ENCODE peak calls at places on chromosomes 1 and 21, in five cellular contexts. B is sigmoid colon, E is endothelial cell of umbilical vein, F is breast epithelium, K is GM12891. G is an unnamed sample.

GRCh38 chr1:29210278-29211085 is 20.3 kb downstream of the MECR start:
- DNase-seq in B (no peak), F (no peak), E (peak), K (no peak), G (no peak)

GRCh38 chr1:4178501-4178900 is 278.4 kb upstream of the C1orf174 start:
- DNase-seq in E (no peak), B (no peak), F (no peak), K (no peak), G (no peak)

GRCh38 chr1:19676438-19676922 is 11.8 kb downstream of the HTR6 start:
- DNase-seq in K (peak), E (peak), F (no peak), B (peak), G (no peak)

GRCh38 chr1:217881607-217882332 is 250.6 kb downstream of the SPATA17 start:
- DNase-seq in F (no peak), K (no peak), E (no peak), B (no peak), G (no peak)

GRCh38 chr1:201190624-201191051 is at the start of gene IGFN1:
- DNase-seq in B (no peak), K (no peak), F (no peak), E (no peak), G (no peak)

GRCh38 chr1:29962831-29963247 is 726.5 kb downstream of the PTPRU start:
- DNase-seq in B (peak), F (no peak), E (no peak), K (no peak), G (no peak)

GRCh38 chr1:96688737-96689136 is 32.8 kb upstream of the PTBP2 start:
- DNase-seq in B (no peak), K (no peak), F (no peak), E (no peak), G (no peak)

GRCh38 chr1:222009105-222009730 is 267.3 kb upstream of the DUSP10 start:
- DNase-seq in F (no peak), K (no peak), B (no peak), E (peak), G (no peak)

GRCh38 chr1:24983006-24983680 is 53.1 kb upstream of the RUNX3 start:
- DNase-seq in K (no peak), E (no peak), F (no peak), B (no peak), G (no peak)

GRCh38 chr1:61960999-61961398 is 218.7 kb downstream of the PATJ start:
- DNase-seq in B (no peak), K (no peak), E (no peak), F (no peak), G (no peak)

GRCh38 chr1:43786201-43786958 is 79.0 kb downstream of the ST3GAL3 start:
- DNase-seq in K (no peak), B (peak), F (no peak), E (peak), G (no peak)

GRCh38 chr1:24878775-24879742 is 51.0 kb downstream of the RUNX3 start:
- DNase-seq in K (no peak), B (peak), F (no peak), E (no peak), G (no peak)

DNA sequence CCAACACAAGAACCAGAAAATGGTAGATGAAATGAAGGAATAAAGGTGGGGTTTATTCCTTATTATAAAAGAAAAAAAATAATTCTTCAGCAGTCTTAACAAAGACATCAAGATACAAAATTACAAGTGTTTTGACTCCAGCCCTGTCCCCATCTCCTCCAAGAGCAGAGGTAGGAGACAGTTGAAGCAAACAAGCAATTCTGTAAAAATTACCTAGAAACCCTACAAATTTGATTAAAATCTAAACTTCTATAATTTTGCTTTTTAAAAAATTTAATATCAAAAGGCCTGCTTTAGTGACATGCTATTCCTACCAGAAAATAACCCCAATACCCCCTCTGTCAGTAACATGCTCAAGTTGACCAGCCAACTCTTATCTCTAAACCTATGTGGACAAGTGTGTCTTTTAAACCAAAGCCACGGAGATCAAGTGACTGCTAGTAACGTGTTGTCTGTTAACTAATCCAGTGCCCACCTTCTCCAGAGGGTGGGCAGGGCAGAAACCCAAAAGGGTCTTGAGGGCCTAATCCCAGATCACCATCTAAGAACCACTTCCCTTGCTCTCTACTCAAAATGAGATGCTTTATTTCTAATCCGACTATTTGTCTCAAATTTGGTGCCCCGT is 8.4 kb downstream of the GLUL start:
- DNase-seq in F (no peak), B (no peak), K (no peak), E (no peak), G (no peak)
- TF ChIP-seq POLR2A in F (no peak), B (no peak), K (no peak), E (no peak), G (no peak)

DNA sequence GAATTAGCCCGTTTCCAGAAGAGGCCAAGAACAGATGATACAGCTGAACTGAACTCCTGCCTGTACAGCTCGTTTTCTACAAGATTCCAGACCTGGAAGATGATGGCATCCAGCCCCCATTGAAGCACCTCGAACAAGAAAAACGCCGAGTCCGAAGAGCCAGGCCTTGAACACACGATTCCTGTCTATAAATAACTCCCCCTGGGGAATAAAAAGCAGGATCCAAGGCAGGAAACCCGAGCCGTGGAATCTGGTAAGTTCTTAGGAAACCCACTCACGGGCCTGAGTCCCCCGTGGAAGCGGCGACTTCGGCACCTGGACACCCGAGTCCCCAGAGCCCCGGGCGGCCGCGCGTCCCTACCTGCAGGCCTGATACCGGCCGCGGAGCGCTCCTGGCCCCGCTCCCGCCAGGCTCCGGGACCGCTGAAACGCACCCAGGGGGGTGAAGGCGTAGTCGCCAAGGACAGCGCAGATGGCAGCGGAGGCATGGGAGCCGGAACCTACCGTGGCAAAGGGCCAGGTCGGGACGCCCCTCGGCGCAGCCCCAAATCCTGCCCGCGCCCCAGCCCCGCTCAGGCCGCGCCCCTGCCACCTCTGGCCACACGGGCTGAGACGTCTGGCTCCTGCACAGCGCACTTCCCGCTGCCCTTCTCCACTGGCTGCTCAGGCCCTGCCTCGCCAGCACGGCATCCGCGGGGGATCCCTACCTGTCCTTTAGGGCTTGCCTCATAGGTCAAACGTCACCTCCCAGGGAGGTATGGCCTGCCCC is 14.0 kb upstream of the HLCS start:
- DNase-seq in E (peak), B (no peak), K (no peak), F (peak), G (no peak)
- TF ChIP-seq POLR2A in E (no peak), B (no peak), K (no peak), F (no peak), G (no peak)

DNA sequence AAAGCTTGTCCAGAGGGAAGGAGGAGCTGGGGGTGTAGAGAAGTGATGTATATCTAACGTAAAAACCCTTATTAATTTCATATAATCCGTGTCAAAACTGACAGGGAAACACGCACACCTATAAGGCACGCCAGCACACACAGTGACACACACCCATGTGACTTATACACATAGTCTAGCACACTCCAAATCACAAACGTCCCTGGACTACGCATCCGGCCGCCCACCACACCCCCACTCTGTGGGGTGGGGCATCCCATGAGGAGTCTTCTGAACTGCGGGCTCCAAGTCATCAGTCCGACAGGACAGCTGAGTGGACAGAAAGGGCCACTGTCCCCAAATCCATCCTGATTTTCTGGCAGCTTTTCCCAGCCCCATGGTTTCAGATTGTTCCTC is 788 bp downstream of the PEA15 start:
- DNase-seq in E (peak), B (peak), F (no peak), K (peak), G (peak)
- TF ChIP-seq POLR2A in E (no peak), B (no peak), F (no peak), K (no peak), G (peak)

GRCh38 chr1:9823943-9824701 is at the start of gene CLSTN1:
- DNase-seq in E (peak), K (peak), F (peak), B (peak), G (peak)
- TF ChIP-seq POLR2A in E (no peak), K (no peak), F (no peak), B (peak), G (no peak)

DNA sequence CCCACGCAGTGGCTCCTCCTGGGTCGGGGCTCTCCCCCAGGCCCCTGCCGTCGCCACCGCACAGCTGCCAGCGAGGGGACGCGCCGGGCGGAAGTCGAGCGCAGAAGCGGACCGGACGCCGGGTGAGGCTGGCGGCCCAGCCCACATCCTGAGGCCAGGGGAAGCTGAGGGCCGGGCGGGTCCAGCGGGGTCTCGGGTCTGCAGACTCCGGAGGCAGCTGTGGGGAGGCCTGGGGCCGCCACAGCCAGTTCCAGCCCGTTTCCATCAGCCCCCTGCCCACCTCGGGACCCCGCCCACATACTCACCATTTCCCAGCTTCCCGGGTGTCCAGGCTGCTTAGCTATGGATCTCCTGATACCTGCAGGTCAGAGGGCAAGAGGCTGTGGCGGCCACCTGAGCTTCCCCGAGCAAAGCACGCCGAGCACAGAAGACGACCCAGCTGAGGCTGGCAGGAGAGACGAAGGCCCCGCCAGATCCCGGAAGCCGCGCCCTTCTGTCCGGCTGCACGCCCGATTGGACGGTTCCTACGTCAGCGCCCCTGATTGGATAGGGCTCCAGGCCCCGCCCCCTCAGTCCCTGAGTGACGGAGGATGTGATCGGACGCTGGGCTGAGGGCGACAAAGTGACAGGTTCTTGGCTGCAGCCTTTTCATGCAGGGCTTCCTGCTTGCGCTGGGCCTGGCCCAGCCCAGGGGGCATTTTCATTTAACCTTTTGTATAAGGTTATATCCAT is 38.7 kb upstream of the ZNF124 start:
- DNase-seq in K (peak), B (peak), E (peak), F (peak), G (peak)
- TF ChIP-seq POLR2A in K (peak), B (peak), E (peak), F (no peak), G (peak)

GRCh38 chr1:112675728-112676381 is 1.4 kb downstream of the MOV10 start:
- DNase-seq in K (no peak), B (no peak), F (no peak), E (no peak), G (no peak)

GRCh38 chr1:112674986-112675727 is 698 bp downstream of the MOV10 start:
- DNase-seq in K (peak), B (peak), F (no peak), E (peak), G (no peak)

GRCh38 chr1:112674440-112674985 is at the start of gene MOV10:
- DNase-seq in K (peak), E (peak), F (peak), B (peak), G (peak)

GRCh38 chr1:112677501-112677900 is 3.0 kb downstream of the MOV10 start:
- DNase-seq in B (no peak), F (no peak), K (no peak), E (no peak), G (no peak)

GRCh38 chr1:112676543-112676942 is 2.1 kb downstream of the MOV10 start:
- DNase-seq in E (no peak), K (no peak), B (no peak), F (no peak), G (no peak)
- TF ChIP-seq POLR2A in E (no peak), K (no peak), B (no peak), F (no peak), G (no peak)

G was measured in H54.